ENCODE peak calls at places on chromosomes 4 and X, in eight cellular contexts. One of them, this sample, is unnamed.

GRCh38 chr4:22607382-22607781 is 85.4 kb upstream of the GBA3 start:
- DNase-seq in NCI-H774: peak; percentile 9
- DNase-seq in HFFc6: peak; percentile 28
- DNase-seq in gastrocnemius medialis: peak; percentile 14
- DNase-seq in EL: peak; percentile 44
- DNase-seq in ureter: no peak
- DNase-seq in memory B cell: no peak
- DNase-seq in NCI-H69: peak; percentile 47
- DNase-seq in this sample: peak; percentile 28

GRCh38 chrX:374566-374965 is 12.1 kb downstream of the PPP2R3B start:
- DNase-seq in gastrocnemius medialis: no peak
- DNase-seq in ureter: no peak
- DNase-seq in NCI-H69: no peak
- DNase-seq in HFFc6: no peak
- DNase-seq in EL: peak; percentile 19
- DNase-seq in memory B cell: no peak
- DNase-seq in NCI-H774: no peak
- DNase-seq in this sample: no peak

GRCh38 chr4:142565771-142566170 is 280.3 kb downstream of the INPP4B start:
- DNase-seq in HFFc6: no peak
- DNase-seq in NCI-H774: no peak
- DNase-seq in ureter: no peak
- DNase-seq in NCI-H69: no peak
- DNase-seq in EL: no peak
- DNase-seq in gastrocnemius medialis: no peak
- DNase-seq in memory B cell: no peak
- DNase-seq in this sample: no peak

GRCh38 chr4:153773236-153773690 is 13.4 kb upstream of the RNF175 start:
- DNase-seq in NCI-H69: peak; percentile 9
- DNase-seq in ureter: no peak
- DNase-seq in EL: no peak
- DNase-seq in HFFc6: no peak
- DNase-seq in memory B cell: no peak
- DNase-seq in gastrocnemius medialis: no peak
- DNase-seq in NCI-H774: no peak
- DNase-seq in this sample: no peak

GRCh38 chr4:26361287-26361686 is 40.5 kb downstream of the RBPJ start:
- DNase-seq in memory B cell: no peak
- DNase-seq in NCI-H774: no peak
- DNase-seq in ureter: no peak
- DNase-seq in NCI-H69: no peak
- DNase-seq in EL: no peak
- DNase-seq in gastrocnemius medialis: no peak
- DNase-seq in HFFc6: no peak
- DNase-seq in this sample: no peak

GRCh38 chr4:140047781-140048180 is 106.2 kb downstream of the MAML3 start:
- DNase-seq in NCI-H69: no peak
- DNase-seq in EL: no peak
- DNase-seq in gastrocnemius medialis: no peak
- DNase-seq in ureter: no peak
- DNase-seq in HFFc6: no peak
- DNase-seq in NCI-H774: no peak
- DNase-seq in memory B cell: no peak
- DNase-seq in this sample: no peak

GRCh38 chr4:164571593-164572385 is 182.1 kb upstream of the SMIM31 start:
- DNase-seq in HFFc6: no peak
- DNase-seq in ureter: no peak
- DNase-seq in gastrocnemius medialis: no peak
- DNase-seq in EL: no peak
- DNase-seq in NCI-H69: no peak
- DNase-seq in NCI-H774: no peak
- DNase-seq in memory B cell: no peak
- DNase-seq in this sample: peak; percentile 49

GRCh38 chr4:152422817-152423320 is 113.0 kb downstream of the FBXW7 start:
- DNase-seq in NCI-H774: no peak
- DNase-seq in gastrocnemius medialis: no peak
- DNase-seq in NCI-H69: no peak
- DNase-seq in EL: no peak
- DNase-seq in ureter: no peak
- DNase-seq in memory B cell: no peak
- DNase-seq in HFFc6: no peak
- DNase-seq in this sample: no peak

GRCh38 chr4:117560329-117560728 is 474.0 kb upstream of the NDST3 start:
- DNase-seq in EL: peak; percentile 0
- DNase-seq in HFFc6: no peak
- DNase-seq in NCI-H774: no peak
- DNase-seq in memory B cell: no peak
- DNase-seq in NCI-H69: peak; percentile 38
- DNase-seq in ureter: no peak
- DNase-seq in gastrocnemius medialis: no peak
- DNase-seq in this sample: peak; percentile 17

GRCh38 chrX:23656684-23657083 is 10.6 kb upstream of the PRDX4 start:
- DNase-seq in NCI-H774: no peak
- DNase-seq in EL: peak; percentile 50
- DNase-seq in gastrocnemius medialis: no peak
- DNase-seq in NCI-H69: no peak
- DNase-seq in HFFc6: peak; percentile 48
- DNase-seq in ureter: no peak
- DNase-seq in memory B cell: no peak
- DNase-seq in this sample: no peak

GRCh38 chr4:184732126-184732525 is 1.8 kb downstream of the CENPU start:
- DNase-seq in EL: peak; percentile 53
- DNase-seq in ureter: no peak
- DNase-seq in gastrocnemius medialis: no peak
- DNase-seq in HFFc6: no peak
- DNase-seq in NCI-H774: no peak
- DNase-seq in memory B cell: no peak
- DNase-seq in NCI-H69: peak; percentile 5
- DNase-seq in this sample: no peak

GRCh38 chr4:66091801-66092200 is 421.5 kb upstream of the EPHA5 start:
- DNase-seq in HFFc6: no peak
- DNase-seq in NCI-H69: no peak
- DNase-seq in ureter: no peak
- DNase-seq in EL: peak; percentile 3
- DNase-seq in NCI-H774: no peak
- DNase-seq in gastrocnemius medialis: no peak
- DNase-seq in memory B cell: no peak
- DNase-seq in this sample: no peak

GRCh38 chr4:78481180-78481579 is 70.4 kb upstream of the ANXA3 start:
- DNase-seq in ureter: no peak
- DNase-seq in EL: peak; percentile 91
- DNase-seq in memory B cell: no peak
- DNase-seq in NCI-H69: no peak
- DNase-seq in gastrocnemius medialis: no peak
- DNase-seq in HFFc6: peak; percentile 97
- DNase-seq in NCI-H774: no peak
- DNase-seq in this sample: no peak

GRCh38 chr4:20773144-20773997 is 73.1 kb downstream of the PACRGL start:
- DNase-seq in gastrocnemius medialis: no peak
- DNase-seq in HFFc6: peak; percentile 49
- DNase-seq in memory B cell: no peak
- DNase-seq in EL: peak; percentile 66
- DNase-seq in ureter: peak; percentile 59
- DNase-seq in NCI-H69: peak; percentile 59
- DNase-seq in NCI-H774: peak; percentile 60
- DNase-seq in this sample: no peak

GRCh38 chrX:50765986-50766385 is 48.0 kb downstream of the SHROOM4 start:
- DNase-seq in ureter: no peak
- DNase-seq in gastrocnemius medialis: no peak
- DNase-seq in NCI-H69: no peak
- DNase-seq in memory B cell: no peak
- DNase-seq in NCI-H774: no peak
- DNase-seq in EL: no peak
- DNase-seq in HFFc6: no peak
- DNase-seq in this sample: no peak

GRCh38 chr4:155521382-155521781 is 144.6 kb upstream of the MAP9 start:
- DNase-seq in NCI-H774: no peak
- DNase-seq in NCI-H69: no peak
- DNase-seq in EL: no peak
- DNase-seq in gastrocnemius medialis: no peak
- DNase-seq in memory B cell: no peak
- DNase-seq in ureter: no peak
- DNase-seq in HFFc6: no peak
- DNase-seq in this sample: no peak

GRCh38 chr4:37568494-37568893 is 117.7 kb downstream of the RELL1 start:
- DNase-seq in NCI-H69: peak; percentile 2
- DNase-seq in NCI-H774: no peak
- DNase-seq in gastrocnemius medialis: no peak
- DNase-seq in HFFc6: no peak
- DNase-seq in ureter: no peak
- DNase-seq in EL: no peak
- DNase-seq in memory B cell: no peak
- DNase-seq in this sample: no peak

GRCh38 chr4:82975792-82976191 is 34.8 kb downstream of the LIN54 start:
- DNase-seq in ureter: no peak
- DNase-seq in memory B cell: no peak
- DNase-seq in NCI-H774: no peak
- DNase-seq in HFFc6: peak; percentile 65
- DNase-seq in gastrocnemius medialis: no peak
- DNase-seq in EL: peak; percentile 83
- DNase-seq in NCI-H69: no peak
- DNase-seq in this sample: peak; percentile 15

GRCh38 chrX:63250253-63250868 is 100.8 kb downstream of the SPIN4 start:
- DNase-seq in gastrocnemius medialis: no peak
- DNase-seq in HFFc6: peak; percentile 78
- DNase-seq in NCI-H774: no peak
- DNase-seq in EL: peak; percentile 72
- DNase-seq in ureter: peak; percentile 74
- DNase-seq in memory B cell: peak; percentile 18
- DNase-seq in NCI-H69: no peak
- DNase-seq in this sample: peak; percentile 46

GRCh38 chr4:119728185-119728584 is 99.6 kb upstream of the PDE5A start:
- DNase-seq in NCI-H69: no peak
- DNase-seq in HFFc6: no peak
- DNase-seq in NCI-H774: no peak
- DNase-seq in EL: no peak
- DNase-seq in memory B cell: no peak
- DNase-seq in ureter: no peak
- DNase-seq in gastrocnemius medialis: no peak
- DNase-seq in this sample: no peak

This sample was measured in NCI-H226.